ENCODE peak calls at places on chromosomes 4 and X, in six cellular contexts. S, Z, Y, T, P and J are unnamed samples.

GRCh38 chr4:74158561-74159396 is 861 bp downstream of the MTHFD2L start:
- DNase-seq in T (peak), S (no peak), Y (no peak), Z (peak), P (peak), J (no peak)

GRCh38 chr4:155787113-155787710 is 28.4 kb downstream of the GUCY1B1 start:
- DNase-seq in Z (peak), S (peak), T (peak), P (peak), Y (no peak), J (no peak)

GRCh38 chr4:94897023-94897422 is 139.3 kb downstream of the BMPR1B start:
- DNase-seq in P (no peak), S (no peak), T (no peak), Z (no peak), Y (no peak), J (no peak)

GRCh38 chr4:73603307-73603710 is 16.9 kb downstream of the RASSF6 start:
- DNase-seq in Z (peak), P (peak), T (peak), Y (no peak), S (no peak), J (no peak)

GRCh38 chrX:52811065-52811625 is at the start of gene XAGE5:
- DNase-seq in T (no peak), Z (no peak), P (no peak), Y (no peak), S (no peak), J (no peak)

GRCh38 chr4:139860435-139861024 is 194.9 kb downstream of the MGST2 start:
- DNase-seq in Z (no peak), T (no peak), Y (no peak), P (no peak), S (no peak), J (no peak)

GRCh38 chrX:155027509-155028066 is 944 bp downstream of the FUNDC2 start:
- DNase-seq in Z (peak), S (no peak), Y (no peak), P (peak), T (peak), J (no peak)

GRCh38 chr4:184313710-184314659 is 96.3 kb upstream of the ENPP6 start:
- DNase-seq in P (peak), Z (no peak), Y (peak), T (no peak), S (no peak), J (peak)

GRCh38 chr4:153790962-153791551 is 2.2 kb upstream of the SFRP2 start:
- DNase-seq in P (no peak), Y (peak), Z (peak), T (no peak), S (peak), J (peak)

GRCh38 chr4:97238956-97239698 is 904.1 kb downstream of the STPG2 start:
- DNase-seq in Y (no peak), P (no peak), S (peak), T (no peak), Z (no peak), J (no peak)

GRCh38 chr4:53804719-53805118 is 213.4 kb upstream of the LNX1 start:
- DNase-seq in T (no peak), S (no peak), P (peak), Z (no peak), Y (peak), J (peak)

GRCh38 chr4:166527500-166527899 is 654.5 kb downstream of the TLL1 start:
- DNase-seq in T (no peak), S (no peak), Z (no peak), Y (peak), P (peak), J (no peak)

GRCh38 chr4:26713563-26714145 is 129.8 kb downstream of the TBC1D19 start:
- DNase-seq in Y (no peak), Z (no peak), T (no peak), P (no peak), S (no peak), J (no peak)

GRCh38 chrX:105221374-105221773 is 880 bp upstream of the TEX13A start:
- DNase-seq in S (no peak), P (no peak), Z (peak), Y (no peak), T (no peak), J (no peak)

GRCh38 chr4:113881256-113881655 is 98.2 kb downstream of the ARSJ start:
- DNase-seq in Y (no peak), P (no peak), Z (peak), S (no peak), T (peak), J (no peak)

GRCh38 chr4:7206856-7207567 is 14.7 kb downstream of the SORCS2 start:
- DNase-seq in P (no peak), T (peak), Z (peak), Y (peak), S (peak), J (no peak)

GRCh38 chr4:110735691-110736090 is 112.8 kb upstream of the PITX2 start:
- DNase-seq in P (no peak), T (peak), S (no peak), Y (no peak), Z (peak), J (no peak)

GRCh38 chr4:108783666-108784463 is 21.0 kb upstream of the ETNPPL start:
- DNase-seq in T (no peak), Z (peak), P (no peak), S (no peak), Y (no peak), J (no peak)

GRCh38 chr4:158999166-158999682 is 103.7 kb upstream of the RAPGEF2 start:
- DNase-seq in Y (no peak), P (peak), Z (no peak), T (no peak), S (no peak), J (no peak)

GRCh38 chrX:128975716-128976115 is 547.6 kb downstream of the SMARCA1 start:
- DNase-seq in T (no peak), S (peak), Z (peak), Y (peak), P (peak), J (peak)

GRCh38 chr4:100095729-100096595 is 94.3 kb downstream of the DDIT4L start:
- DNase-seq in Y (peak), Z (peak), S (peak), T (peak), P (peak), J (no peak)

GRCh38 chrX:17597836-17598434 is 139.4 kb upstream of the SCML1 start:
- DNase-seq in Z (no peak), P (no peak), S (no peak), Y (no peak), T (no peak), J (no peak)

GRCh38 chr4:118348886-118349285 is 3.9 kb downstream of the PRSS12 start:
- DNase-seq in P (peak), S (no peak), T (no peak), Y (no peak), Z (no peak), J (no peak)

GRCh38 chrX:39745782-39746181 is 352.0 kb downstream of the BCOR start:
- DNase-seq in T (no peak), Y (no peak), S (no peak), P (no peak), Z (no peak), J (no peak)

GRCh38 chrX:32293962-32294708 is 917.2 kb downstream of the DMD start:
- DNase-seq in Y (no peak), P (peak), T (no peak), S (no peak), Z (no peak), J (no peak)

GRCh38 chrX:136168929-136169735 is 21.8 kb downstream of the FHL1 start:
- DNase-seq in Z (peak), S (peak), P (peak), Y (peak), T (peak), J (peak)

GRCh38 chrX:42540150-42540549 is 237.8 kb downstream of the PPP1R2C start:
- DNase-seq in P (no peak), Z (no peak), T (no peak), Y (no peak), S (no peak), J (no peak)

GRCh38 chrX:45449982-45450381 is 249.3 kb upstream of the DIPK2B start:
- DNase-seq in T (no peak), Z (no peak), P (peak), Y (no peak), S (no peak), J (no peak)

GRCh38 chr4:147547314-147548056 is 66.6 kb downstream of the EDNRA start:
- DNase-seq in S (no peak), Z (peak), T (peak), Y (no peak), P (peak), J (no peak)

GRCh38 chrX:136635235-136635634 is 12.7 kb upstream of the CD40LG start:
- DNase-seq in Y (no peak), P (no peak), T (no peak), S (no peak), Z (no peak), J (no peak)

GRCh38 chrX:16250296-16250695 is 83.0 kb downstream of the MAGEB17 start:
- DNase-seq in Y (no peak), S (no peak), Z (no peak), P (no peak), T (peak), J (no peak)

GRCh38 chr4:15976456-15977096 is 13.6 kb upstream of the FGFBP2 start:
- DNase-seq in S (no peak), T (no peak), P (no peak), Z (no peak), Y (no peak), J (no peak)

GRCh38 chr4:15965325-15965724 is 2.4 kb upstream of the FGFBP2 start:
- DNase-seq in P (no peak), Y (no peak), Z (no peak), S (no peak), T (no peak), J (no peak)

GRCh38 chr4:15971068-15971801 is 8.3 kb upstream of the FGFBP2 start:
- DNase-seq in T (no peak), P (no peak), S (no peak), Y (no peak), Z (no peak), J (no peak)
- H4K91ac ChIP-seq in T (no peak), P (no peak), S (no peak), Y (no peak), Z (no peak), J (no peak)

DNA sequence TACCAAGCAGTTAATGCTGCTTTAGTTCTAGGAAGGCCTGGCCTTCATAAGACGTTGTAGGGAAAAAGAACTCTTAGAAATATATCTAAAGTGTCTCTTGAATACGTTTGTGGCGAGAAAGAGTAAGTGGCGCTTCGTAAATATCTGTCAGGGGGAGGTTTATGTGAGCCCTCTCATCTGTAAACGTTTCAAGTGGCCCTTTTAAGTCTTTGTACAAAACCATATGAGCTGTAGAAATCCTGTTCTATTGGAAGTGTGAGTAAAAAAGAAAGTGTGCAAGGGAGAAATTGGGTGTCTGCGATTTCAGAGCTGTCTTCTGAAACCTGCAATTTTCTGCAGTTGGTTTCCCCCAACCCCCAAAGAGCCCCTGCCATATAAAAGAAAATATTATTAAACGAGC is 8.6 kb upstream of the INTU start:
- DNase-seq in S (no peak), P (no peak), Y (no peak), Z (no peak), T (no peak), J (no peak)
- H4K91ac ChIP-seq in S (no peak), P (no peak), Y (no peak), Z (no peak), T (no peak), J (no peak)

GRCh38 chr4:2090642-2091041 is 31.5 kb downstream of the NAT8L start:
- DNase-seq in Z (no peak), S (no peak), Y (no peak), T (no peak), P (no peak), J (no peak)
- H4K91ac ChIP-seq in Z (no peak), S (no peak), Y (no peak), T (no peak), P (no peak), J (no peak)

GRCh38 chrX:115229337-115229991 is 4.4 kb downstream of the LRCH2 start:
- DNase-seq in P (no peak), T (no peak), Y (no peak), Z (no peak), S (no peak), J (no peak)
- H4K91ac ChIP-seq in P (no peak), T (no peak), Y (no peak), Z (no peak), S (no peak), J (no peak)